ENCODE peak calls at places on chromosomes 3 and 15, in seven cellular contexts. R, M, U, F, L, C and V are unnamed samples.

GRCh38 chr15:75430259-75430658 is 21.2 kb downstream of the SIN3A start:
- DNase-seq in R (no peak), M (no peak), U (no peak), F (no peak), L (no peak), C (no peak), V (no peak)

GRCh38 chr3:101643009-101643844 is 33.7 kb downstream of the ZBTB11 start:
- DNase-seq in R (no peak), M (no peak), U (no peak), F (peak; percentile 79), L (no peak), C (no peak), V (no peak)

GRCh38 chr3:188243124-188243795 is 89.3 kb downstream of the LPP start:
- DNase-seq in R (no peak), M (no peak), U (no peak), F (no peak), L (no peak), C (no peak), V (no peak)

GRCh38 chr3:24523195-24523594 is 28.5 kb upstream of the THRB start:
- DNase-seq in R (no peak), M (no peak), U (no peak), F (no peak), L (no peak), C (peak; percentile 17), V (no peak)

GRCh38 chr15:99408236-99409096 is 157.2 kb downstream of the LRRC28 start:
- DNase-seq in R (no peak), M (peak; percentile 76), U (no peak), F (no peak), L (no peak), C (no peak), V (peak; percentile 68)

GRCh38 chr3:115580566-115580965 is 42.7 kb upstream of the GAP43 start:
- DNase-seq in R (no peak), M (no peak), U (no peak), F (no peak), L (peak; percentile 14), C (peak; percentile 16), V (peak; percentile 12)

GRCh38 chr3:110344487-110344886 is 727.1 kb upstream of the NECTIN3 start:
- DNase-seq in R (no peak), M (no peak), U (no peak), F (no peak), L (no peak), C (no peak), V (no peak)

GRCh38 chr15:33154366-33155166 is 39.9 kb downstream of the FMN1 start:
- DNase-seq in R (no peak), M (no peak), U (no peak), F (peak; percentile 67), L (peak; percentile 80), C (no peak), V (no peak)

GRCh38 chr3:171162986-171163723 is 136.6 kb upstream of the SLC2A2 start:
- DNase-seq in R (no peak), M (no peak), U (no peak), F (peak; percentile 54), L (no peak), C (no peak), V (no peak)

GRCh38 chr15:38992541-38993334 is 428.1 kb upstream of the RASGRP1 start:
- DNase-seq in R (no peak), M (no peak), U (no peak), F (no peak), L (no peak), C (no peak), V (no peak)

GRCh38 chr3:129312021-129312639 is 33.5 kb downstream of the HMCES start:
- DNase-seq in R (no peak), M (no peak), U (no peak), F (no peak), L (peak; percentile 11), C (no peak), V (no peak)

GRCh38 chr3:123068227-123069020 is 1.6 kb downstream of the PDIA5 start:
- DNase-seq in R (peak; percentile 41), M (no peak), U (peak; percentile 62), F (peak; percentile 43), L (peak; percentile 59), C (peak; percentile 69), V (no peak)

GRCh38 chr3:21417991-21418390 is 333.0 kb downstream of the ZNF385D start:
- DNase-seq in R (no peak), M (no peak), U (no peak), F (no peak), L (no peak), C (no peak), V (no peak)

DNA sequence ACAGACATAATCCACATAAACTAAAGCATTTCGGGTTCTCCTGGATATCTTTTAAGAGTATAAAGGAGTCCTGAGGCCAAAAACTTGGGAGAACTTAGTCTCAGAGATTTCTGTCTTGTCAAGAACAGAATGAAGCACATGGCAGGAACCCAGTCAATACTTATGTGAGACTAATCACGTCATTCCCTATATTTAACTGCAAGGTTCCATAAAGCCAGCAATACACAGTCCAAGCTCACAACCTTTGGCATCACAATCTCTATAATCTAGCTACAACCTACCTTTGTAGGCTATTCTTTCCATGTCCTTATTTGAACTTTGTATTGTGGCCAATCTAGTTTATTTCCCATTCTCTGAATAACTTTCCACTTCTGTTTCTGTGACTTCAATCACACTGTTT is 68.9 kb upstream of the CSPG5 start:
- DNase-seq in R (no peak), M (no peak), U (no peak), F (no peak), L (no peak), C (no peak), V (no peak)
- H3K36me3 ChIP-seq in R (peaks cover 5% of the 10 kb centered on the region), M (no peaks in the 10 kb centered on the region), U (no peaks in the 10 kb centered on the region), F (peaks cover 14% of the 10 kb centered on the region), L (peaks cover 18% of the 10 kb centered on the region), C (peaks cover 62% of the 10 kb centered on the region), V (peaks cover 30% of the 10 kb centered on the region)

GRCh38 chr3:48398701-48399386 is 26.8 kb downstream of the FBXW12 start:
- DNase-seq in R (peak; percentile 43), M (peak; percentile 9), U (no peak), F (no peak), L (no peak), C (peak; percentile 6), V (no peak)
- H3K27ac ChIP-seq in R (no peak overlapping the region), M (no peak overlapping the region), U (no peak overlapping the region), F (no peak overlapping the region), L (no peak overlapping the region), C (no peak overlapping the region), V (no peak overlapping the region)

GRCh38 chr15:44728576-44729393 is 7.5 kb upstream of the TRIM69 start:
- DNase-seq in R (peak; percentile 96), M (peak; percentile 92), U (peak; percentile 97), F (peak; percentile 99), L (peak; percentile 100), C (peak; percentile 94), V (peak; percentile 92)

GRCh38 chr15:44727462-44728231 is 8.7 kb upstream of the TRIM69 start:
- DNase-seq in R (no peak), M (no peak), U (no peak), F (no peak), L (no peak), C (no peak), V (no peak)

GRCh38 chr15:44726568-44727461 is 9.5 kb upstream of the TRIM69 start:
- DNase-seq in R (peak; percentile 81), M (no peak), U (peak; percentile 78), F (peak; percentile 39), L (peak; percentile 96), C (no peak), V (peak; percentile 47)

GRCh38 chr15:44729394-44729913 is 6.9 kb upstream of the TRIM69 start:
- DNase-seq in R (peak; percentile 75), M (peak; percentile 34), U (peak; percentile 56), F (no peak), L (no peak), C (peak; percentile 22), V (no peak)

DNA sequence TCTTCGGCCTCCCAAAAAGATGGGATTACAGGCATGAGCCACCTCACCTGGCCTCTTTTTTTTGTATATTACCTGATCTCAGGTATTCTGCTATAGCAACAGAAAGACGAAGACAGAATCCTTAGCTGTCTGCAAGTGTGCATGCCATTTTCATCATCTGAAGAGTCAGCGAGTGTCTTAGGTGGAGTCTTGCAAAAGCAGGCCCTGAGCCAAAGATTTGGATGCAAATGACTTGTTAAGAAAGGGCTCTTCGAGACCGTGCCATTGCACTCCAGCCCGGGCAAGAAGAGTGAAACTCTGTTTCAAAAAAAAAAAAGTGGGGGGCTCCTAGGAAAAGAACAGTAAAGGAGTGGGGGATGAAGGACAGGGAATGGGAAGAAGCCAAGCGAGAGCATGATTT is 10.2 kb upstream of the TRIM69 start:
- DNase-seq in R (no peak), M (no peak), U (no peak), F (no peak), L (no peak), C (no peak), V (no peak)
- H3K4me3 ChIP-seq in R (peak overlapping the region; percentile 38), M (no peak overlapping the region), U (no peak overlapping the region), F (no peak overlapping the region), L (no peak overlapping the region), C (no peak overlapping the region), V (peak overlapping the region; percentile 51)

DNA sequence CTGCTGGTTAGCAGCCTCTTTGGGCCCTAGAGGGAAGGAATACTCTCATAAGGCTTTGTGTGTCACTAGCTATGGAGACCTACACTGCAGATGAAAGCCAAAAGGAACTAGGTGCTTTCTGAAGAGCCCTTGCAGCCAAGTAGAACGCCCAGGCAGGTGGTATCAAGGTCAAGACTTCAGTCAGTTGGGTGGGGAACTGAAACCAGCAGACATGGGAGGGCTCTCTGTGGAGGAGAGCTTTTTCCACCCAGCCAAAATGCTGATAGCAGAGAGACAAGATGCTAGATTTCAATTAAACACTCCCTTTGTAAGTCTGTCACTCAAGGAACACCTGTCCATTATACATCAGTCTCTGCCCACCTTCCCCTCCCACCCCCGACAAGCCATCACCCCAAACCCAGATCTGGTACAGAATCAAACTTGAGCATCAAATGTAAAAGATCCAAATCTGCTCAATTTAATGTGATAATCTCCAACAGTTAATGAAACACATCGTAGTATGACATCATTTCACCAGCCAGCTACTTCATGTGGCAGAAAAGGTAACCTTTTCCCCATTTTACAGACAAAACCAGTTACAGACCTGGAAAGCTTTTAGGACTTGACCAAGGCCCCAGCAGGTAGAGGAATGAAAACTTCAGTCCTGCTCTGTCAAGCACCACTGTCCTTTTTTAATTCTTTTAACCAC is 14.6 kb downstream of the MRPS25 start:
- DNase-seq in R (no peak), M (no peak), U (no peak), F (no peak), L (no peak), C (no peak), V (no peak)
- H3K36me3 ChIP-seq in R (peaks cover 45% of the 10 kb centered on the region), M (no peaks in the 10 kb centered on the region), U (peaks cover 21% of the 10 kb centered on the region), F (peaks cover 38% of the 10 kb centered on the region), L (peaks cover 80% of the 10 kb centered on the region), C (peaks cover 87% of the 10 kb centered on the region), V (peaks cover 55% of the 10 kb centered on the region)

GRCh38 chr3:141250342-141250741 is 18.7 kb downstream of the PXYLP1 start:
- DNase-seq in R (no peak), M (no peak), U (no peak), F (no peak), L (no peak), C (no peak), V (no peak)
- H3K27ac ChIP-seq in R (no peak overlapping the region), M (no peak overlapping the region), U (no peak overlapping the region), F (no peak overlapping the region), L (no peak overlapping the region), C (no peak overlapping the region), V (no peak overlapping the region)

GRCh38 chr3:158269896-158270295 is 160.0 kb downstream of the RSRC1 start:
- DNase-seq in R (no peak), M (no peak), U (no peak), F (no peak), L (no peak), C (no peak), V (no peak)

GRCh38 chr3:158273646-158274045 is 163.8 kb downstream of the RSRC1 start:
- DNase-seq in R (no peak), M (no peak), U (no peak), F (peak; percentile 77), L (no peak), C (no peak), V (no peak)

GRCh38 chr3:158267015-158267414 is 157.1 kb downstream of the RSRC1 start:
- DNase-seq in R (no peak), M (no peak), U (no peak), F (no peak), L (peak; percentile 4), C (no peak), V (no peak)

GRCh38 chr3:158272071-158272470 is 162.2 kb downstream of the RSRC1 start:
- DNase-seq in R (no peak), M (no peak), U (no peak), F (no peak), L (no peak), C (no peak), V (no peak)
- H3K4me3 ChIP-seq in R (no peak overlapping the region), M (no peak overlapping the region), U (no peak overlapping the region), F (no peak overlapping the region), L (no peak overlapping the region), C (no peak overlapping the region), V (no peak overlapping the region)